ENCODE peak calls at places on chromosomes 3 and 15, in seven cellular contexts. S, J, B, P, D, O and A are unnamed samples. For H3K36me3, the result is how much of the 10 kb centered on the place peaks cover.

GRCh38 chr3:113291572-113291971 is 80.2 kb downstream of the BOC start:
- DNase-seq in J (no peak), P (no peak), O (no peak), D (no peak), B (no peak), S (no peak), A (no peak)

GRCh38 chr3:174439621-174440349 is 419.3 kb upstream of the NAALADL2 start:
- DNase-seq in B (no peak), S (peak), O (no peak), D (peak), P (no peak), J (no peak), A (no peak)

GRCh38 chr3:38345879-38346583 is 554 bp upstream of the XYLB start:
- DNase-seq in J (no peak), S (no peak), P (no peak), O (no peak), D (no peak), B (no peak), A (no peak)

GRCh38 chr3:176766862-176767261 is 430.4 kb downstream of the TBL1XR1 start:
- DNase-seq in P (no peak), J (no peak), D (no peak), O (no peak), S (no peak), B (no peak), A (no peak)

GRCh38 chr3:100045696-100046095 is 68.6 kb downstream of the FILIP1L start:
- DNase-seq in D (peak), J (no peak), S (no peak), B (no peak), P (peak), O (peak), A (no peak)

GRCh38 chr3:127002195-127003174 is 19.6 kb downstream of the PLXNA1 start:
- DNase-seq in O (peak), J (peak), D (peak), S (no peak), B (peak), P (peak), A (no peak)

GRCh38 chr3:152356870-152357276 is 88.1 kb downstream of the MBNL1 start:
- DNase-seq in O (no peak), P (no peak), D (no peak), S (no peak), J (no peak), B (peak), A (no peak)

GRCh38 chr3:8802256-8802655 is 32.8 kb upstream of the OXTR start:
- DNase-seq in J (no peak), B (no peak), O (no peak), P (no peak), S (no peak), D (no peak), A (no peak)

GRCh38 chr15:64131547-64131946 is 20.0 kb upstream of the SNX22 start:
- DNase-seq in P (no peak), B (no peak), D (no peak), S (no peak), J (no peak), O (no peak), A (no peak)

GRCh38 chr3:60055765-60056164 is 1005.9 kb upstream of the CFAP20DC start:
- DNase-seq in D (no peak), O (no peak), S (no peak), B (no peak), J (no peak), P (no peak), A (no peak)

GRCh38 chr15:38670142-38671002 is 105.8 kb upstream of the RASGRP1 start:
- DNase-seq in O (no peak), P (no peak), D (no peak), B (peak), S (no peak), J (no peak), A (peak)

GRCh38 chr3:190658106-190658505 is 144.2 kb downstream of the IL1RAP start:
- DNase-seq in B (no peak), P (no peak), D (no peak), J (no peak), O (no peak), S (no peak), A (no peak)

GRCh38 chr15:100292010-100292409 is 49.8 kb downstream of the ADAMTS17 start:
- DNase-seq in O (no peak), D (no peak), P (no peak), S (no peak), J (no peak), B (no peak), A (no peak)

GRCh38 chr15:67884514-67885225 is 44.8 kb upstream of the RNU6-1 start:
- DNase-seq in J (peak), D (peak), P (peak), S (peak), B (peak), O (peak), A (peak)

GRCh38 chr3:152071924-152072323 is 196.8 kb upstream of the MBNL1 start:
- DNase-seq in P (no peak), S (no peak), B (peak), J (no peak), O (no peak), D (no peak), A (peak)

GRCh38 chr3:100850156-100850555 is 140.9 kb downstream of the TFG start:
- DNase-seq in B (no peak), O (no peak), D (no peak), S (no peak), P (no peak), J (no peak), A (no peak)

GRCh38 chr3:149599236-149599635 is 58.6 kb downstream of the WWTR1 start:
- DNase-seq in D (peak), O (peak), P (no peak), J (no peak), S (no peak), B (no peak), A (no peak)

GRCh38 chr3:51384145-51384729 is 854 bp upstream of the MANF start:
- DNase-seq in O (peak), J (no peak), S (no peak), P (no peak), D (peak), B (peak), A (peak)

GRCh38 chr15:77538793-77539487 is 93.8 kb downstream of the LINGO1 start:
- DNase-seq in J (peak), B (no peak), P (peak), D (no peak), O (no peak), S (no peak), A (no peak)

GRCh38 chr15:85583404-85584390 is 203.3 kb downstream of the AKAP13 start:
- DNase-seq in P (peak), D (no peak), S (peak), O (peak), B (peak), J (peak), A (peak)

GRCh38 chr3:126851382-126851781 is 131.5 kb upstream of the PLXNA1 start:
- DNase-seq in J (no peak), S (no peak), P (no peak), B (no peak), O (no peak), D (no peak), A (no peak)

GRCh38 chr3:126948980-126949535 is 33.9 kb upstream of the PLXNA1 start:
- DNase-seq in O (peak), J (no peak), S (no peak), P (no peak), B (no peak), D (no peak), A (no peak)

GRCh38 chr3:176262071-176262470 is 935.2 kb downstream of the TBL1XR1 start:
- DNase-seq in D (no peak), B (no peak), O (no peak), S (no peak), P (no peak), J (no peak), A (no peak)

GRCh38 chr3:59185586-59186381 is 136.0 kb upstream of the CFAP20DC start:
- DNase-seq in J (no peak), P (no peak), D (no peak), B (no peak), S (no peak), O (no peak), A (no peak)

GRCh38 chr3:62607287-62608029 is 234.1 kb upstream of the FEZF2 start:
- DNase-seq in O (peak), B (no peak), S (peak), P (peak), J (peak), D (no peak), A (no peak)

GRCh38 chr3:157132341-157132740 is 27.6 kb downstream of the CCNL1 start:
- DNase-seq in D (no peak), B (no peak), S (no peak), O (no peak), J (no peak), P (no peak), A (no peak)

GRCh38 chr3:127749787-127750225 is 72.5 kb downstream of the MGLL start:
- DNase-seq in O (no peak), B (no peak), S (no peak), D (no peak), J (no peak), P (no peak), A (peak)

GRCh38 chr3:158731938-158732855 is at the start of gene RARRES1:
- DNase-seq in P (peak), D (peak), S (peak), J (peak), B (peak), O (peak), A (no peak)

GRCh38 chr3:176395269-176395668 is 802.0 kb downstream of the TBL1XR1 start:
- DNase-seq in P (no peak), S (no peak), B (no peak), J (no peak), O (no peak), D (no peak), A (no peak)

GRCh38 chr3:72818092-72818721 is 30.0 kb downstream of the SHQ1 start:
- DNase-seq in B (peak), P (no peak), S (peak), J (no peak), D (no peak), O (no peak), A (no peak)

DNA sequence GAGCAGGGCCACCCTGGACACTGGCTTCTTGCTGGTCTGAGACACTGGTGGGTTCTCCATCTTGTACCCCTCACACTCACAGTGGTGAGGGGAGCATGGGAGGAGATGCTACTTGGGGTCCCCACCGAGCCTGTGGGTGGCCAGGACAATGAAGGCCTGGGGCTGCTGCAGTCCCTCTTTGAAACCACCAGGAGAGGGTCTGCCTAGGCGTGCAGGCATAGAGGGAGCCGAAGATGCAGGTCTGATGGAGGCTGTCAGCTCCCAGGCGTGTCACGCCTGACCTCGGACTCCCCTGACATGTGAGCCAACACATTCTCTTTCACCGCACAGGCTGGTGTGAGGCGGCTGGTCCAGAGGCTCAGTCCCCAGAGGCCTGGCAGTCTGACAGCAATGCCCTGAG is 39.1 kb downstream of the NIPA2 start:
- DNase-seq in J (no peak), P (no peak), S (no peak), D (no peak), B (no peak), O (no peak), A (no peak)
- H3K36me3 ChIP-seq in J (half or more), P (half or more), S (under half), D (half or more), B (under half), O (half or more), A (under half)

DNA sequence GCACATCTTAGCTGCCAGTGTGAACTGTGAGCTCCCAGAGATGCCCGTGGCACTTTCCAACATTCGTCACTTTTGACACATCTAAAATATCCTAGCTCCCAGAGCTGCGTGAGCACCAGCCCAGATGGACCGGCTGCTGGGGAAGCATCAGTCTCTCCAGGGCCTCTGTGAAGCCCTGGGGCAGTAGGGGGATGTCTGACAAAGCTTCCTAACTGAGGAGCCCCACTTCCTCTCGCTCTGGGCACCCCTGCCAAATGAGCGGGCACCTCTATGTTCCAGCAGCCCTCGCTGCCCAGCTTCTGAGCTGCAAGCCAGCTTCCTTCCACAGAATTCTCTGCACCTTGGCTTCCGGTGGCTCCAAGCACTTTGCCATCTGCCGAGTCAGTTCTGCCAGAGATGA is 91.1 kb downstream of the LIPC start:
- DNase-seq in O (no peak), B (no peak), J (no peak), S (no peak), D (no peak), P (no peak), A (no peak)
- H3K27ac ChIP-seq in O (peak), B (no peak), J (no peak), S (peak), D (peak), P (no peak), A (no peak)

GRCh38 chr15:92638709-92639365 is 16.7 kb downstream of the FAM174B start:
- DNase-seq in D (no peak), J (peak), S (peak), P (peak), O (no peak), B (no peak), A (no peak)
- H3K4me3 ChIP-seq in D (no peak), J (no peak), S (peak), P (no peak), O (no peak), B (no peak), A (no peak)

DNA sequence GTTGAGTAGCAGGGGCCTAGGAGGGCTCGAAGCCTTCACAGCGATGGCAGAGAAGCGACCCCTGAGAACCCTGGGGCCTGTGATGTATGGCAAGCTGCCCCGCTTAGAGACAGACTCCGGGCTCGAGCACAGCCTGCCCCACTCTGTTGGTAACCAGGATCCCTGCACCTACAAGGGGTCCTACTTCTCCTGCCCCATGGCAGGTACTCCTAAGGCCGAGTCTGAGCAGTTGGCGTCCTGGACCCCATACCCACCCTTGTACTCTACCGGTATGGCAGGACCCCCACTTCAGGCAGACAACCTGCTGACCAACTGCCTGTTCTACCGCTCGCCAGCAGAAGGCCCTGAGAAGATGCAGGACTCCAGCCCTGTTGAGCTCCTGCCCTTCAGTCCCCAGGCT is 4.3 kb downstream of the C15orf39 start:
- DNase-seq in B (no peak), D (no peak), P (no peak), S (no peak), O (no peak), J (no peak), A (no peak)
- H3K36me3 ChIP-seq in B (under half), D (half or more), P (half or more), S (under half), O (half or more), J (half or more), A (under half)

GRCh38 chr15:74414081-74414580 is 19.6 kb downstream of the SEMA7A start:
- DNase-seq in D (no peak), P (no peak), S (no peak), O (no peak), B (no peak), J (no peak), A (no peak)
- H3K27ac ChIP-seq in D (no peak), P (no peak), S (no peak), O (no peak), B (no peak), J (no peak), A (no peak)

GRCh38 chr3:162740941-162741596 is 1244.5 kb downstream of the OTOL1 start:
- DNase-seq in P (no peak), B (no peak), S (no peak), J (no peak), O (no peak), D (no peak), A (no peak)
- H3K4me3 ChIP-seq in P (no peak), B (no peak), S (no peak), J (no peak), O (no peak), D (no peak), A (no peak)

GRCh38 chr3:13375464-13375863 is 44.7 kb downstream of the NUP210 start:
- DNase-seq in B (no peak), P (no peak), O (no peak), S (no peak), J (no peak), D (no peak), A (no peak)
- H3K36me3 ChIP-seq in B (half or more), P (under half), O (under half), S (under half), J (half or more), D (under half), A (half or more)

GRCh38 chr15:31382693-31383005 is 56.0 kb downstream of the KLF13 start:
- DNase-seq in P (no peak), O (peak), J (no peak), D (no peak), S (no peak), B (no peak), A (no peak)

GRCh38 chr15:31379577-31379976 is 52.9 kb downstream of the KLF13 start:
- DNase-seq in B (no peak), D (no peak), S (no peak), P (no peak), J (no peak), O (peak), A (no peak)

GRCh38 chr15:31383150-31383549 is 56.5 kb downstream of the KLF13 start:
- DNase-seq in D (no peak), P (no peak), B (no peak), S (no peak), O (no peak), J (no peak), A (no peak)

GRCh38 chr15:31384568-31384967 is 57.9 kb downstream of the KLF13 start:
- DNase-seq in O (no peak), J (no peak), D (no peak), B (no peak), S (no peak), P (no peak), A (no peak)

DNA sequence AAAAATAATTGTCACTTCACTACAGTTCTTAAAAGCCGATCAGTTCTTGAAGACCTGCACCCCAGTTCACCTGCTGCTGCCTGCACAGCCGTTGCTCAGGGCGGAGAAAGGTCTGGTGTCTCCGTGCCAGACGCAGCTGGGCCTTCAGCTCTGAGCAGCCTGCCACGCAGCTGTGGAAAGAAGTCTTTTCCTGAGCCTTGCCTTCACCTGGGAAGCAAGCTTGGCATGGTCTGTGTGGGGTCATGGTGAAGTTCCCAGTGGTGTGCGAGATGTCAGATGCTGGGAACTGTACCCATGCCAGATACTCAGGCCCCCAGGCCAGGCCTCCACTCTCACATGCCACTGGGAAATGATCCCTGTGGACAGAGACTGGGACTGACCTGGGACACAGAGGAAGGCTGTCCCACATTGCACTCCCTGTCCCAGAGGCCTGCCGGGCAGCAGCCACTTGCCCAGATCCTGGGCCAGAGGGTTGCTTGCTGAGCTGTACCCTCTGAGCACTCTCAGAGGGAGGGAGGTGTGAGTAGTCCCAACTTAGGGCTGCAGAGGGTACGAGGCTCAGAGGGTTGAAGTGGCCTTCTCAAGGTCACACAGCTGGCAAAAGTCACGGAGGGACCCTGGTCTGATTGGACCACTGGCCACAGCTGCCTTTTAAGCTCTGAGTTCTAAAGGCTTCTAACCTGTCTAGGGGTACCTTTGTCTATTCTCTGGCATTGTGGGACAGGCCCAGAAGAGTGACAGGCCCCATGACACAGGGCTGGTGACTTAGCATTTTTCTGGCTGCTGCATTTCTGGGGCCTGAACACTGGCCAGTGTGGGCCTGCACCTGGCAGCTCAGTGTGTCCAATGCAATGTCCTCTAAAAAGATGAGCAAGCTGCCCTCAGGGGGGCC is 55.4 kb downstream of the KLF13 start:
- DNase-seq in D (no peak), B (no peak), O (peak), S (no peak), P (peak), J (no peak), A (no peak)
- H3K27ac ChIP-seq in D (no peak), B (no peak), O (peak), S (no peak), P (no peak), J (peak), A (no peak)

GRCh38 chr15:89101302-89102191 is 13.3 kb downstream of the ABHD2 start:
- DNase-seq in P (peak), D (peak), O (peak), S (peak), J (peak), B (no peak), A (no peak)

GRCh38 chr15:89105147-89105546 is 16.9 kb downstream of the ABHD2 start:
- DNase-seq in S (no peak), P (no peak), O (no peak), B (no peak), J (no peak), D (no peak), A (no peak)

GRCh38 chr15:89106200-89106599 is 17.9 kb downstream of the ABHD2 start:
- DNase-seq in S (no peak), O (no peak), P (no peak), B (no peak), J (no peak), D (no peak), A (no peak)

GRCh38 chr15:89104172-89104564 is 15.9 kb downstream of the ABHD2 start:
- DNase-seq in J (no peak), P (no peak), B (no peak), O (peak), D (peak), S (no peak), A (no peak)

GRCh38 chr15:89103481-89104171 is 15.4 kb downstream of the ABHD2 start:
- DNase-seq in S (no peak), P (no peak), O (no peak), B (no peak), D (no peak), J (no peak), A (no peak)
- H3K4me3 ChIP-seq in S (no peak), P (no peak), O (peak), B (no peak), D (no peak), J (no peak), A (no peak)